ENCODE peak calls at places on chromosomes 13 and 19, in five cellular contexts. D, Z, H, R and S are unnamed samples. For H3K27me3, the result is how much of the 10 kb centered on the place peaks cover.

GRCh38 chr19:48997972-48998371 is 4.3 kb downstream of the RUVBL2 start:
- DNase-seq in D (peak), Z (no peak), H (no peak), R (peak), S (peak)

GRCh38 chr13:30572859-30573275 is 44.9 kb upstream of the USPL1 start:
- DNase-seq in D (no peak), Z (no peak), H (no peak), R (no peak), S (no peak)

GRCh38 chr13:95627590-95627989 is 16.9 kb downstream of the DZIP1 start:
- DNase-seq in D (no peak), Z (no peak), H (no peak), R (no peak), S (no peak)

GRCh38 chr13:98965325-98965724 is 12.5 kb downstream of the DOCK9 start:
- DNase-seq in D (no peak), Z (no peak), H (no peak), R (no peak), S (no peak)

GRCh38 chr13:65353951-65354350 is 1876.2 kb downstream of the PCDH9 start:
- DNase-seq in D (no peak), Z (no peak), H (no peak), R (no peak), S (no peak)

GRCh38 chr19:1840541-1841115 is 7.7 kb downstream of the REXO1 start:
- DNase-seq in D (no peak), Z (peak), H (no peak), R (no peak), S (no peak)

GRCh38 chr13:80341098-80341701 is at the start of gene SPRY2:
- DNase-seq in D (peak), Z (peak), H (peak), R (peak), S (peak)

GRCh38 chr13:98771838-98772611 is 19.6 kb upstream of the SLC15A1 start:
- DNase-seq in D (no peak), Z (no peak), H (no peak), R (no peak), S (no peak)

GRCh38 chr13:77584111-77584510 is 48.6 kb downstream of the SCEL start:
- DNase-seq in D (no peak), Z (no peak), H (no peak), R (no peak), S (no peak)

GRCh38 chr13:43363156-43363918 is 340.0 kb downstream of the DNAJC15 start:
- DNase-seq in D (no peak), Z (no peak), H (no peak), R (no peak), S (no peak)

GRCh38 chr13:26954981-26955380 is 194.4 kb upstream of the GPR12 start:
- DNase-seq in D (no peak), Z (no peak), H (no peak), R (no peak), S (no peak)

GRCh38 chr19:3655402-3656072 is 28.9 kb upstream of the CACTIN start:
- DNase-seq in D (no peak), Z (no peak), H (no peak), R (no peak), S (no peak)

GRCh38 chr13:99151516-99151915 is 49.1 kb upstream of the UBAC2 start:
- DNase-seq in D (no peak), Z (no peak), H (no peak), R (no peak), S (no peak)

GRCh38 chr13:23889598-23890224 is 511 bp upstream of the MIPEP start:
- DNase-seq in D (no peak), Z (no peak), H (no peak), R (no peak), S (no peak)

GRCh38 chr13:52026246-52026626 is 1.7 kb downstream of the UTP14C start:
- DNase-seq in D (peak), Z (no peak), H (no peak), R (no peak), S (no peak)
- TF ChIP-seq CTCF in D (peak), Z (no peak), H (no peak), R (no peak), S (no peak)

DNA sequence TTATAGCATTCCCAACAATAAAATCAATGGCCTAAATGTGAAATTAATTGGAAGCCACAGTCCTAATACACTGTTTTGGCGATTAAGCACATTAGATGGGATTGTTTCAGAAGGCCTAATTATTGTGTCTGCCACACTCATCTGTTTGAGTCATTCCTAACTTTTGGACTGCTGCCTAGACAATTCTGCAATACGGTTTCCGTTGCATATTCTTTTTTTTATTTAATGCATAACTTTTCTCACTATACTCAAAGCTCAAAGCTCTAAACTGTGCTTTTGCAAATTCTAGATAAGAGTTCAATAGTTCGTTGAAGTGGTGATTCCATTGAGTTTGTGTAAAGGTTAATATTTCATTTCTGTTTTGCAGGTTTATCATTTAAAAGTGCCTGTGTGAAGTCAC is 53.1 kb downstream of the MBNL2 start:
- DNase-seq in D (no peak), Z (no peak), H (no peak), R (no peak), S (no peak)
- H3K27ac ChIP-seq in D (no peak), Z (peak), H (peak), R (no peak), S (no peak)

GRCh38 chr19:10519421-10519820 is 2.2 kb upstream of the S1PR5 start:
- DNase-seq in D (no peak), Z (no peak), H (no peak), R (no peak), S (no peak)

GRCh38 chr19:10518444-10519361 is 1.5 kb upstream of the S1PR5 start:
- DNase-seq in D (no peak), Z (no peak), H (no peak), R (no peak), S (no peak)

GRCh38 chr19:10517361-10517759 is at the start of gene S1PR5:
- DNase-seq in D (peak), Z (peak), H (no peak), R (no peak), S (no peak)

GRCh38 chr19:10516671-10517286 is 468 bp downstream of the S1PR5 start:
- DNase-seq in D (no peak), Z (no peak), H (no peak), R (no peak), S (no peak)

DNA sequence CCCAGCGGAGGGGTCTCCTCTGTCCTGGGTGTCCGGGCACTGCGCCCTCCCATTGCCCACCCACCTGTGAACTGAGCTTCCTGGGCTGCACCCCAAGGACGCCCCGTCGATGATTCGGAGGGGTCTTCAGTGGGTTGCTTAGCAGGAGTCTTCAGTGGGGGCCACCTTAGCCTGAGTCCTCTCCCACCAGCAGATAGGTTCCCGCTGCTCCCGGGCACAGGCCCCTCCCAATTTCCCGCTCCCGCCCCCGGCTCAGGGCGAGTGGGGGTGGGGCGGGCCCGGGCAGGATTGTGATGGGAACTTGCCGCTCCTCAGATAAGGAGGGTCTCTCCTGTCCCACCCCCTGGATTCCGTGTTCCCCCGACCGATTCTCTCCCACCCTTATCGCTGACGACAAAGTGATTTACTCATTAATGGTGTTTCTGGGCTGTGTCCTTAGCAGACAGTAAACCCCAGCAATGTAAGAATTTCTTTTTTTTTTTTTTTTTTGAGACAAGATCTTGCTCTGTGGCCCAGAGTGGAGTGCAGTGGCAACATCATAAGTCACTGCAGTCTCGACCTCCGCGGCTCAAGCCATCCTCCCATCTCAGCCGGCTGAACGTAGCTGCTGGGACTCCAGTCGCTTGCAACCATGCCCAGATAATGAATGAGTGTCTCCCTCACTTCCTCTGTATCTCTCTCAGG is 655 bp upstream of the S1PR5 start:
- DNase-seq in D (peak), Z (peak), H (no peak), R (no peak), S (no peak)
- H3K27me3 ChIP-seq in D (under half), Z (under half), H (under half), R (half or more), S (half or more)

GRCh38 chr19:10238172-10238783 is 7.1 kb upstream of the S1PR2 start:
- DNase-seq in D (no peak), Z (no peak), H (peak), R (peak), S (peak)
- TF ChIP-seq CTCF in D (no peak), Z (no peak), H (no peak), R (no peak), S (no peak)

GRCh38 chr19:29873801-29874575 is 62.2 kb downstream of the CCNE1 start:
- DNase-seq in D (no peak), Z (no peak), H (no peak), R (no peak), S (no peak)

GRCh38 chr19:29878973-29879654 is 62.9 kb upstream of the URI1 start:
- DNase-seq in D (peak), Z (no peak), H (no peak), R (no peak), S (no peak)

GRCh38 chr19:29879655-29879974 is 62.4 kb upstream of the URI1 start:
- DNase-seq in D (no peak), Z (no peak), H (no peak), R (no peak), S (no peak)

GRCh38 chr19:29875931-29876330 is 64.1 kb downstream of the CCNE1 start:
- DNase-seq in D (no peak), Z (no peak), H (no peak), R (no peak), S (no peak)

DNA sequence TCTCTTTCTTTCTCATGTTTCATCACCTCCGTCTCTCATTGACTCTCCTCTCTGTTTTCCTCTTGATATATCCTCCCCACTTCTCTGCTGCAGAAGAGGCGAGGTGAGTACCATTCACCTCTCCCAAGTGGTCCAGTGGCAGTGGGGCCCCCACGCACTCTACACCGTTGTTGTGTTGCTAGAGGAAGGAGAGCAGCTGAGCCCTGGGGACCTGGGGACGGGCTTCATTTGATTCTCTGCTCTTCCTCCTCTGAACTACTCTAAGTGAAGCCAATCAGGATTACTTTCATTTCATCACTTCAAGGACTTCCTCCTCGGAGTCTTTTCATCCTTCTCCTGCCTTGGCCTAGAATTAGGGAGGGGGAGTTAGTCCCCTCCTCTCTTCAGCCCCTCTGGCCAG is 64.6 kb downstream of the CCNE1 start:
- DNase-seq in D (no peak), Z (no peak), H (no peak), R (no peak), S (no peak)
- H3K27ac ChIP-seq in D (no peak), Z (no peak), H (no peak), R (no peak), S (no peak)

GRCh38 chr19:41941410-41942202 is 13.4 kb upstream of the ERFL start:
- DNase-seq in D (no peak), Z (no peak), H (no peak), R (no peak), S (no peak)
- H3K27me3 ChIP-seq in D (under half), Z (under half), H (under half), R (under half), S (under half)

GRCh38 chr13:75513271-75513670 is 24.4 kb downstream of the COMMD6 start:
- DNase-seq in D (no peak), Z (no peak), H (no peak), R (no peak), S (no peak)

GRCh38 chr13:75514080-75515040 is 23.3 kb downstream of the COMMD6 start:
- DNase-seq in D (no peak), Z (no peak), H (no peak), R (no peak), S (no peak)

GRCh38 chr13:75508002-75508548 is 26.1 kb upstream of the TBC1D4 start:
- DNase-seq in D (no peak), Z (no peak), H (no peak), R (no peak), S (no peak)

GRCh38 chr13:75511226-75511625 is 26.4 kb downstream of the COMMD6 start:
- DNase-seq in D (no peak), Z (no peak), H (no peak), R (no peak), S (no peak)

DNA sequence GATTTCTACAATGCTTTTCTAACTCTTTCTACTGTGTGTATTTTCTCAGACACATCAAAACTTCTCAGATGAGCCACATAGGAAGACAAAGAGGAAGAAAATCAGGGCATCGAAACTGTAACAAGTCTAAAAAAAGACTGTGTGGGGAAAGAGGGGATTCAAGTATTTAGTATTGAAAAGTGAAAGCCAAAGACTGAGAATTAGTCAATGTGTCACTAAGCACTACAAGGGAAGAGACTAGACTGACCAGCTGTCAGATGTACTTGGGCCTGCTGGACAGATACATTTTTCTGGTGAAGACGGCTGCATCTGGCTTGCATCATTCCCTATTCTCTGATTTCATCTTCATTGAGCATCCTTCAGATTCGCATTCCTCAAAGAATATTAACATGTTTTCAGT is 25.4 kb downstream of the COMMD6 start:
- DNase-seq in D (no peak), Z (no peak), H (no peak), R (no peak), S (no peak)
- TF ChIP-seq CTCF in D (no peak), Z (no peak), H (no peak), R (no peak), S (no peak)

GRCh38 chr19:38726284-38726673 is 18.0 kb downstream of the CAPN12 start:
- DNase-seq in D (no peak), Z (no peak), H (no peak), R (no peak), S (no peak)

GRCh38 chr19:38724380-38724854 is 19.9 kb downstream of the CAPN12 start:
- DNase-seq in D (no peak), Z (no peak), H (no peak), R (no peak), S (no peak)

GRCh38 chr19:38726761-38727301 is 17.4 kb downstream of the CAPN12 start:
- DNase-seq in D (no peak), Z (no peak), H (no peak), R (no peak), S (no peak)

GRCh38 chr19:38727306-38727867 is 16.9 kb downstream of the CAPN12 start:
- DNase-seq in D (no peak), Z (peak), H (no peak), R (no peak), S (no peak)

GRCh38 chr19:38725469-38726283 is 18.6 kb downstream of the CAPN12 start:
- DNase-seq in D (no peak), Z (peak), H (no peak), R (no peak), S (no peak)
- H3K27ac ChIP-seq in D (no peak), Z (no peak), H (no peak), R (no peak), S (no peak)

GRCh38 chr19:590396-590745 is 690 bp downstream of the HCN2 start:
- DNase-seq in D (no peak), Z (no peak), H (no peak), R (no peak), S (no peak)

GRCh38 chr19:589693-590395 is at the start of gene HCN2:
- DNase-seq in D (no peak), Z (no peak), H (no peak), R (no peak), S (no peak)

GRCh38 chr19:590750-591098 is 1.0 kb downstream of the HCN2 start:
- DNase-seq in D (no peak), Z (no peak), H (no peak), R (no peak), S (no peak)

GRCh38 chr19:588093-588742 is 1.5 kb upstream of the HCN2 start:
- DNase-seq in D (peak), Z (peak), H (no peak), R (peak), S (peak)

DNA sequence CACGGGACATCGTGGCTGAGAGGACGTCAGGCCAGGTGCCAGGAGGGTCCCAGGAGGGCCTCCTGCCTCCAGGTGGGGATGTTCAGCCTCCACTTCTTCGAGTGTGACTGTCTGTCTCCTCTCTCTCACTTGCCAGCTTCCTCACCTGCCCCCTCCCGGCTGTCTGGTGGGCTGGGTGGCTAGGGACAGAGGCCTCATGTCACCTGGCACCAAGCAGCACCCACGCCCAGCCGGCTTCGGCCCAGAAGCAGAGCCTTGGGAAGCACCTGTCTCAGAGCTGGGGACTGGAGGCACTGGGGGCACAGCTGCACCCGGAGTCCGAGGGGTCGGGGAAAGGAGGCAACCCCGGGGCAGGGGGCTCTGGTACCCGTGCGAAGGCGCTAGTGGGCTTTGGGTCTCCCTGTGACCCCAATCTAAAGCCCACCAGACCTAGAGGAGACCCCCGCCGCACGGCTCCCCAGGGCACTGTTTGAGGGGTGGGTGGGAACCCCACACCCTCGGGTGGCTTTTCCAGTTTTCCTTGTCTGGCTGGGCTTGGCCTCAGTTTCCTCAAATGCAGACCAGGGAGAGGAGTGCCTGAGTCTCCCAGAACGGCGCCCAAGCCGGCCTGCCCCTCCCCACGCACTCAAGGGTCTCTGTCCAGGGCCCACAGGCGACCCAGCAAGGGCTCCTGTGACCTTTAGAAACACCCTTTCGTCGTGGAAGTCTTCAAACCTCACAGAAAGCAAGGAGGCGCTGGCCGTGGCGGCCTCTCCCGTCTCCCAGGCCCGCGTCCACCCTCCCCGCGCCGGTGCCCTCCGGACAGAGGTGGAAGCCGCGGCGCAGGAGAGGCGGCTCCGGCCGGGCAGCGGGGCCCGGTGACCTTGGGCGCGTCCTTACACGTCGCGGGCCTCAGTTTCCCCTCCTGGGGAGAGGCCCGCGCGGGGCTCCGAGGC is 656 bp upstream of the HCN2 start:
- DNase-seq in D (peak), Z (no peak), H (no peak), R (no peak), S (no peak)
- H3K27me3 ChIP-seq in D (under half), Z (under half), H (under half), R (half or more), S (under half)